ENCODE peak calls at places on chromosomes 2 and 18, in five cellular contexts. B, D, K, G and Q are unnamed samples.

GRCh38 chr18:22559414-22560282 is 141.9 kb upstream of the CTAGE1 start:
- DNase-seq in B (peak; percentile 65), K (peak; percentile 58), G (no peak), D (peak; percentile 50), Q (peak; percentile 89)

GRCh38 chr2:167681234-167681633 is 566.2 kb downstream of the STK39 start:
- DNase-seq in D (no peak), B (no peak), G (no peak), K (no peak), Q (no peak)

GRCh38 chr18:48023334-48024008 is 93.0 kb upstream of the SMAD2 start:
- DNase-seq in K (peak; percentile 57), D (no peak), B (peak; percentile 47), G (no peak), Q (peak; percentile 75)

GRCh38 chr18:3422905-3423304 is 27.1 kb upstream of the TGIF1 start:
- DNase-seq in B (no peak), G (no peak), K (no peak), D (no peak), Q (no peak)

GRCh38 chr2:62485780-62486765 is 19.9 kb downstream of the TMEM17 start:
- DNase-seq in B (no peak), D (no peak), K (no peak), G (no peak), Q (no peak)

GRCh38 chr18:22567794-22568193 is 150.1 kb upstream of the CTAGE1 start:
- DNase-seq in B (no peak), G (no peak), K (no peak), D (no peak), Q (no peak)

GRCh38 chr2:208657468-208657867 is 250.9 kb downstream of the PTH2R start:
- DNase-seq in D (no peak), G (no peak), B (no peak), K (no peak), Q (no peak)

GRCh38 chr2:95351080-95351915 is 51.2 kb upstream of the FAHD2A start:
- DNase-seq in K (no peak), B (no peak), D (no peak), G (no peak), Q (peak; percentile 42)

GRCh38 chr2:119223521-119224390 is at the start of gene STEAP3:
- DNase-seq in G (no peak), B (peak; percentile 86), D (peak; percentile 91), K (peak; percentile 62), Q (peak; percentile 93)

GRCh38 chr18:42113529-42114191 is 158.6 kb downstream of the PIK3C3 start:
- DNase-seq in K (peak; percentile 67), G (peak; percentile 10), B (no peak), D (no peak), Q (no peak)

GRCh38 chr2:83650156-83650555 is 808.9 kb downstream of the SUCLG1 start:
- DNase-seq in G (no peak), B (no peak), D (no peak), K (no peak), Q (no peak)

GRCh38 chr2:234022424-234022823 is 28.1 kb upstream of the SPP2 start:
- DNase-seq in B (no peak), D (no peak), K (no peak), G (no peak), Q (no peak)

GRCh38 chr2:48694143-48694542 is 61.4 kb downstream of the LHCGR start:
- DNase-seq in K (peak; percentile 45), G (no peak), D (no peak), B (no peak), Q (no peak)

GRCh38 chr2:218745160-218745558 is 34.5 kb downstream of the TTLL4 start:
- DNase-seq in K (no peak), G (no peak), B (no peak), D (no peak), Q (no peak)

GRCh38 chr2:134260726-134261125 is 6.9 kb downstream of the MGAT5 start:
- DNase-seq in D (no peak), B (no peak), K (peak; percentile 92), G (peak; percentile 71), Q (no peak)

GRCh38 chr2:10752236-10752635 is 30.8 kb downstream of the ATP6V1C2 start:
- DNase-seq in G (no peak), D (no peak), K (no peak), B (no peak), Q (no peak)

GRCh38 chr2:88481937-88482336 is 29.4 kb upstream of the FOXI3 start:
- DNase-seq in G (no peak), D (no peak), B (no peak), K (peak; percentile 2), Q (no peak)

GRCh38 chr2:204645018-204645775 is 99.9 kb downstream of the PARD3B start:
- DNase-seq in G (no peak), K (peak; percentile 32), D (no peak), B (no peak), Q (no peak)

GRCh38 chr2:138601438-138602165 is 100.0 kb downstream of the SPOPL start:
- DNase-seq in K (peak; percentile 4), D (no peak), B (no peak), G (no peak), Q (no peak)

GRCh38 chr18:3067213-3068118 is 54.5 kb upstream of the LPIN2 start:
- DNase-seq in B (no peak), K (no peak), D (no peak), G (no peak), Q (peak; percentile 66)

GRCh38 chr2:6770006-6770405 is 95.7 kb downstream of the CMPK2 start:
- DNase-seq in D (no peak), G (no peak), K (no peak), B (no peak), Q (no peak)

GRCh38 chr2:20168727-20169696 is 55.9 kb downstream of the SDC1 start:
- DNase-seq in B (no peak), G (no peak), K (no peak), D (no peak), Q (peak; percentile 49)

GRCh38 chr2:199108056-199108455 is 349.7 kb downstream of the SATB2 start:
- DNase-seq in B (no peak), G (no peak), D (no peak), K (no peak), Q (no peak)

GRCh38 chr2:117856415-117857210 is 42.1 kb downstream of the DDX18 start:
- DNase-seq in K (peak; percentile 92), G (peak; percentile 88), B (no peak), D (no peak), Q (no peak)

GRCh38 chr2:24538720-24539119 is 47.7 kb downstream of the NCOA1 start:
- DNase-seq in D (no peak), G (no peak), B (no peak), K (no peak), Q (no peak)

GRCh38 chr2:15494877-15495276 is 66.3 kb downstream of the NBAS start:
- DNase-seq in K (no peak), D (no peak), G (no peak), B (no peak), Q (no peak)

GRCh38 chr2:135113322-135113721 is 61.2 kb downstream of the RAB3GAP1 start:
- DNase-seq in B (no peak), G (no peak), D (no peak), K (no peak), Q (no peak)

GRCh38 chr2:120741514-120742448 is 6.1 kb downstream of the GLI2 start:
- DNase-seq in B (peak; percentile 54), D (no peak), G (no peak), K (no peak), Q (no peak)

GRCh38 chr18:55453186-55453585 is 134.8 kb downstream of the TCF4 start:
- DNase-seq in D (no peak), B (no peak), G (no peak), K (no peak), Q (no peak)

GRCh38 chr18:50454379-50455005 is 79.6 kb downstream of the SKA1 start:
- DNase-seq in B (no peak), G (no peak), K (no peak), D (no peak), Q (no peak)

GRCh38 chr2:209614630-209615369 is 156.8 kb upstream of the UNC80 start:
- DNase-seq in G (no peak), D (no peak), K (peak; percentile 15), B (no peak), Q (no peak)

GRCh38 chr2:230052299-230052698 is 16.4 kb downstream of the SLC16A14 start:
- DNase-seq in D (no peak), B (no peak), G (no peak), K (no peak), Q (no peak)

GRCh38 chr2:157150747-157151146 is 106.8 kb upstream of the GALNT5 start:
- DNase-seq in G (no peak), D (no peak), B (no peak), K (peak; percentile 61), Q (no peak)

GRCh38 chr2:27100036-27100435 is 13.5 kb downstream of the KHK start:
- DNase-seq in D (no peak), G (no peak), B (no peak), K (no peak), Q (peak; percentile 69)
- TF ChIP-seq CTCF in D (no peak), G (no peak), B (no peak), K (no peak), Q (no peak)

GRCh38 chr2:169087757-169088379 is 18.5 kb downstream of the DHRS9 start:
- DNase-seq in G (no peak), K (no peak), B (no peak), D (no peak), Q (no peak)
- TF ChIP-seq CTCF in G (no peak), K (no peak), B (no peak), D (no peak), Q (no peak)

GRCh38 chr2:216588771-216589363 is 44.4 kb upstream of the IGFBP2 start:
- DNase-seq in B (no peak), G (no peak), K (no peak), D (no peak), Q (no peak)

GRCh38 chr2:216591480-216591879 is 41.7 kb upstream of the IGFBP2 start:
- DNase-seq in D (peak; percentile 26), G (no peak), K (no peak), B (no peak), Q (no peak)

GRCh38 chr2:216589779-216590178 is 43.4 kb upstream of the IGFBP2 start:
- DNase-seq in D (no peak), G (no peak), B (no peak), K (no peak), Q (no peak)

GRCh38 chr2:216594081-216594480 is 39.1 kb upstream of the IGFBP2 start:
- DNase-seq in D (no peak), K (no peak), B (no peak), G (no peak), Q (no peak)

DNA sequence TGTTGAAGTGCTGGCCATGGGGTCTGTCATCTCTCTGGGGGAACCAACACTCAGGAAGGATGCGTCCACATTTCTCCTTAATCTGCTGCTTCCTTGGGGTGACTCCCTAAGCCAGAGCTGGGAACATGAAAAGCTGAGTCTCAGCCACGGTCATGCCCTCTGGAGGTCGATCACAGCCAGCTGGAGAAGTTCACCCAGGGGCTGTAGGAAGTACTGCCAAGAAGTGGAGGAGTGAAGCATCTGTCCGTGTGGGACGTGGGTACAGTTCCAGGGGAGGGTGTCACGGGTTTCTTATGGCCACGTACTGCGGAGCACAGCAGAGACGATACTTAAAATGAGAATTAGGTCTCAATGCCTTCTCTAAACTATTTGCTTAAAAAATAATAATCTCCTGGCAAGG is 42.4 kb upstream of the IGFBP2 start:
- DNase-seq in K (peak; percentile 9), G (no peak), B (no peak), D (peak; percentile 77), Q (peak; percentile 81)
- TF ChIP-seq CTCF in K (no peak), G (peak; percentile 15), B (no peak), D (no peak), Q (no peak)

GRCh38 chr2:175030380-175031271 is 25.4 kb upstream of the CHN1 start:
- DNase-seq in K (peak; percentile 62), G (peak; percentile 8), B (no peak), D (no peak), Q (no peak)
- TF ChIP-seq CTCF in K (peak; percentile 53), G (peak; percentile 59), B (peak; percentile 23), D (no peak), Q (no peak)